ENCODE peak calls at places on chromosomes 6 and 20, in nine cellular contexts. N is body of pancreas, R is AG04450, U is ovary, I is A549, L is foreskin fibroblast, K is GM23338, X is pancreas, J is Peyer's patch. Y is an unnamed sample.

GRCh38 chr6:113137411-113137810 is 719.7 kb upstream of the MARCKS start:
- DNase-seq in N (peak), R (no peak), U (peak), I (no peak), L (no peak), K (peak), X (no peak), J (no peak), Y (no peak)

GRCh38 chr6:62797190-62797589 is 414.1 kb upstream of the FKBP1C start:
- DNase-seq in N (no peak), R (no peak), U (no peak), I (no peak), L (no peak), K (no peak), X (no peak), J (no peak), Y (no peak)

GRCh38 chr6:95521181-95521580 is 56.2 kb upstream of the MANEA start:
- DNase-seq in N (no peak), R (no peak), U (no peak), I (no peak), L (no peak), K (no peak), X (no peak), J (no peak), Y (no peak)

GRCh38 chr6:30810813-30811329 is 66.5 kb upstream of the IER3 start:
- DNase-seq in N (no peak), R (no peak), U (no peak), I (no peak), L (no peak), K (peak), X (no peak), J (peak), Y (no peak)

GRCh38 chr20:50442526-50442925 is 67.7 kb upstream of the PTPN1 start:
- DNase-seq in N (no peak), R (no peak), U (no peak), I (no peak), L (peak), K (no peak), X (no peak), J (no peak), Y (no peak)

GRCh38 chr6:110039996-110040383 is 61.9 kb downstream of the GPR6 start:
- DNase-seq in N (peak), R (no peak), U (no peak), I (peak), L (peak), K (peak), X (peak), J (peak), Y (no peak)

GRCh38 chr6:125746731-125747588 is 2.5 kb upstream of the HEY2 start:
- DNase-seq in N (peak), R (no peak), U (peak), I (peak), L (peak), K (peak), X (peak), J (peak), Y (no peak)

GRCh38 chr6:170080828-170081368 is 210.0 kb downstream of the DLL1 start:
- DNase-seq in N (peak), R (no peak), U (no peak), I (no peak), L (no peak), K (no peak), X (no peak), J (peak), Y (no peak)

GRCh38 chr20:24485981-24486380 is 16.6 kb downstream of the SYNDIG1 start:
- DNase-seq in N (no peak), R (no peak), U (no peak), I (no peak), L (no peak), K (no peak), X (no peak), J (no peak), Y (no peak)

GRCh38 chr6:44512868-44513641 is 125.5 kb downstream of the CDC5L start:
- DNase-seq in N (no peak), R (no peak), U (no peak), I (no peak), L (no peak), K (no peak), X (no peak), J (no peak), Y (no peak)

GRCh38 chr6:139161169-139161568 is 26.3 kb downstream of the HECA start:
- DNase-seq in N (no peak), R (no peak), U (no peak), I (no peak), L (peak), K (no peak), X (no peak), J (peak), Y (peak)

GRCh38 chr6:132752255-132752654 is 5.4 kb downstream of the VNN2 start:
- DNase-seq in N (no peak), R (no peak), U (no peak), I (no peak), L (no peak), K (no peak), X (no peak), J (no peak), Y (no peak)

GRCh38 chr6:39464067-39464466 is 141.6 kb upstream of the KCNK16 start:
- DNase-seq in N (no peak), R (no peak), U (no peak), I (no peak), L (peak), K (no peak), X (no peak), J (no peak), Y (no peak)

GRCh38 chr20:32482251-32483220 is 102.6 kb downstream of the NOL4L start:
- DNase-seq in N (peak), R (no peak), U (no peak), I (no peak), L (peak), K (peak), X (no peak), J (peak), Y (no peak)

GRCh38 chr6:74284266-74284665 is 588.3 kb downstream of the CD109 start:
- DNase-seq in N (no peak), R (no peak), U (no peak), I (no peak), L (peak), K (no peak), X (no peak), J (no peak), Y (no peak)

GRCh38 chr6:74277749-74278148 is 581.7 kb downstream of the CD109 start:
- DNase-seq in N (no peak), R (no peak), U (no peak), I (no peak), L (peak), K (no peak), X (no peak), J (no peak), Y (no peak)

GRCh38 chr6:74282143-74282689 is 586.2 kb downstream of the CD109 start:
- DNase-seq in N (peak), R (no peak), U (no peak), I (no peak), L (no peak), K (no peak), X (no peak), J (no peak), Y (no peak)

DNA sequence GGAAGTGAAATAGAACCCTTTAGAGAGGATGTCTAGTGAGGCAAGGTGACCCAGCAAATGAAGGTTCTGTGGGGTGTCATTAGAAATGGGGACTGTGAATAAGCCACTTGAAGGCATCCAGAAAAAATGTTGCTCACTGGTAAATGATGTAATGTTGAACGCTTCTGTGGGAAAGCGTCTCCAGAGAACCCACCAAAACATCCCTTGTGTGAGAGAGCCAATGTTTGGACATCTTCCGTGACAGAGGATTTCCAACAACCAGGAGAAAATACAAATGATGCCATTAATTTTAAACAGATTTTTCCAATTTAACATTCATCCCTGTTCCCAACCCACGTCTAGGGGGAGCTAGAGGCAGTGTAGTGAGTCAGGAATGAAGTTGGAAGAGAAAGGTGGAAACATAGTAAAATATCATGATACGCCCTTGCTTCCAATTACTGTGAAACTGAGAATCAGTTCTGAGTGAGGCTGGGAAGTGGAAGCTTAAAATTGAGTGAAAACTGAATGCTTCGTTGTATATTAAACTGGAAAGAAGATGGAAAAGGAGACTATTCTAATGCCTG is 584.2 kb downstream of the CD109 start:
- DNase-seq in N (no peak), R (no peak), U (no peak), I (peak), L (peak), K (peak), X (no peak), J (no peak), Y (no peak)
- TF ChIP-seq CTCF in N (no peak), R (peak), U (no peak), I (peak), L (peak), K (peak), X (no peak), J (no peak), Y (peak)

DNA sequence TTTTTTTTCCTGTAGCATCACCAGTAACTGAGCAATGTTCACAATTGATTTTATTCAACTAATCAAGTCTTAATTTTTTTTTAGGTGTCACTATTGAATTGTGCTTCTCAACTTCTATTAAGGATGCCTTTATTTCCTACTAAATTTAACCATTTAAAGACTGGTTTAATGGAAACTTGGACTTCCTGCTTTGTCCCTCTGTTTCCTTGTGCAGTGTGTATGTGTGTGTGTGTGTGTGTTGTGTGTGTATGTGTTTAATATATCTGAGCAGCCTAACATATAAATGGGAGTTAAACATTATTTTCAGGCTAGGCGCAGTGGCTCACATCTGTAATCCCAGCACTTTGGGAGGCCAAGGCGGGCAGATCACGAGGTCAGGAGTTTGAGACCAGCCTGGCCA is 1.8 kb downstream of the SERPINB6 start:
- DNase-seq in N (no peak), R (no peak), U (no peak), I (no peak), L (no peak), K (no peak), X (no peak), J (no peak), Y (no peak)
- H3K4me3 ChIP-seq in N (no peak), R (no peak), U (no peak), I (no peak), L (peak), K (no peak), X (no peak), J (no peak), Y (no peak)

DNA sequence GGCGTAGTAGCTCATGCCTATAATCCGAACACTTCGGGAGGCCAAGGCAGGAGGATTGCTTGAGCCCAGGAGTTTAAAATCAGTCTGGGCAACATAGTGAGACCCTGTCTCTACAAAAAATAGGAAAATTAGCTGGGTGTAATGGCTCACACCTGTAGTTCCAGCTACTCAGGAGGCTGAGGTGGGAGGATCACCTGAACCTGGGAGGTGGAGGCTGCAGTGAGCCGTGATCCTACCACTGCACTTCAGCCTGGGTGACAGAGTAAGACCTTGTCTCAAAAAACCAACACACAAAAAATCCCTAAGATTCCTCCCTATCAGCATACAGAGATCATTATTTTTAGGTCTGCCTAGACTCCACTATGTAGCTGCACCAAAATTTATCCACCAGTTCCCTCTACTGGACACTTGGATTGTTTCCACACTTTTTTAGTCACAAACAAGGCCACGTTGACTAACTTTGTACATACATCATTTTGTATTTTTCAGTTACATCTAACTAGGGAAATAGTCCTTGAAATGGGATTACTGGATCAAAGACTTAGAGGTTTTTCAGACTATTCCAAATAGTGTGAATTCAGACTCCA is 3.6 kb upstream of the PHF1 start:
- DNase-seq in N (no peak), R (no peak), U (no peak), I (peak), L (peak), K (no peak), X (no peak), J (no peak), Y (no peak)
- TF ChIP-seq CTCF in N (no peak), R (peak), U (no peak), I (no peak), L (peak), K (no peak), X (no peak), J (no peak), Y (peak)

GRCh38 chr6:148513145-148514071 is 170.8 kb downstream of the SASH1 start:
- DNase-seq in N (no peak), R (no peak), U (no peak), I (no peak), L (peak), K (peak), X (no peak), J (no peak), Y (no peak)
- H3K4me3 ChIP-seq in N (no peak), R (no peak), U (no peak), I (no peak), L (peak), K (no peak), X (no peak), J (peak), Y (no peak)

Y was measured in kidney epithelial cell.